ENCODE peak calls at places on chromosomes 12 and 14, in four cellular contexts. L is astrocyte, M is stomach, B is PC-3. H is an unnamed sample.

GRCh38 chr12:102757874-102758244 is 159.2 kb downstream of the PAH start:
- DNase-seq in B (no peak), M (no peak), L (no peak), H (no peak)

GRCh38 chr14:96178674-96179321 is 25.8 kb upstream of the BDKRB2 start:
- DNase-seq in M (no peak), L (no peak), B (no peak), H (no peak)

GRCh38 chr14:31360919-31361662 is 59.3 kb downstream of the HEATR5A start:
- DNase-seq in M (no peak), B (peak; percentile 75), L (peak; percentile 64), H (peak; percentile 20)

GRCh38 chr14:106372870-106373657 is 846.7 kb downstream of the TMEM121 start:
- DNase-seq in L (no peak), B (peak; percentile 8), M (peak; percentile 73), H (no peak)

GRCh38 chr14:21385170-21385904 is 1.5 kb upstream of the SUPT16H start:
- DNase-seq in L (no peak), B (no peak), M (no peak), H (no peak)

GRCh38 chr14:100159107-100159864 is at the start of gene DEGS2:
- DNase-seq in M (peak; percentile 85), L (no peak), B (peak; percentile 56), H (no peak)

GRCh38 chr14:88831285-88831684 is 6.8 kb downstream of the TTC8 start:
- DNase-seq in M (no peak), L (peak; percentile 84), B (peak; percentile 83), H (peak; percentile 65)

GRCh38 chr14:23056956-23057756 is at the start of gene CDH24:
- DNase-seq in L (peak; percentile 34), B (peak; percentile 75), M (peak; percentile 80), H (peak; percentile 65)

GRCh38 chr14:24438198-24439095 is 4.1 kb downstream of the SDR39U1 start:
- DNase-seq in L (no peak), B (no peak), M (no peak), H (no peak)

GRCh38 chr12:121637231-121637914 is 11.0 kb downstream of the ORAI1 start:
- DNase-seq in B (no peak), M (peak; percentile 40), L (no peak), H (no peak)

GRCh38 chr12:95700316-95700785 is 90.2 kb downstream of the NTN4 start:
- DNase-seq in B (peak; percentile 84), L (peak; percentile 99), M (no peak), H (peak; percentile 47)

DNA sequence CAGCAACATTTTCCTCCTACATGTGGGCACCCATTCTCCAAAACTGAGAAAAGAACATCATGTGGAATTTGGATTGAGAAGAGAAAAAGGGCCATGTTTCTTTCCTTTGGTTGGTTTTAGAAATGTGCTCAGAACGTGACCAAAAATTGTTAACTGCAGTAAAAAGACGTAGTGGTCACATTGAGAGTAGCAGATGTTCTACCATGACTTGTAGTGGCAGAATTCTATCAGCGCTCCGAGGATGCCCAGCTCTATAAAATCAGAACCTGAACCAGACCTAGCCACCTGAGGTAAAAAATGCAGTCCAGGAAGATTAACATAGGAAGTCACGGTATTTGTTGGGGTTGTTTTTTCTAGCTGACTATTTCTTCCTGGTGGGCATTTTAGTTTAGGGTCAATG is 101.8 kb upstream of the TMEM233 start:
- DNase-seq in M (no peak), B (no peak), L (no peak), H (no peak)
- TF ChIP-seq CTCF in M (no peak), B (no peak), L (no peak), H (no peak)

GRCh38 chr12:110932048-110932447 is 11.7 kb upstream of the MYL2 start:
- DNase-seq in L (no peak), B (peak; percentile 40), M (no peak), H (peak; percentile 13)
- TF ChIP-seq CTCF in L (peak; percentile 13), B (peak; percentile 70), M (no peak), H (peak; percentile 54)

GRCh38 chr12:30988086-30988485 is 61.5 kb downstream of the TSPAN11 start:
- DNase-seq in M (peak; percentile 75), B (no peak), L (no peak), H (no peak)
- TF ChIP-seq CTCF in M (no peak), B (no peak), L (no peak), H (no peak)

GRCh38 chr12:105330938-105331804 is 680 bp downstream of the C12orf75 start:
- DNase-seq in B (peak; percentile 19), M (peak; percentile 33), L (no peak), H (no peak)
- TF ChIP-seq CTCF in B (no peak), M (no peak), L (no peak), H (no peak)

DNA sequence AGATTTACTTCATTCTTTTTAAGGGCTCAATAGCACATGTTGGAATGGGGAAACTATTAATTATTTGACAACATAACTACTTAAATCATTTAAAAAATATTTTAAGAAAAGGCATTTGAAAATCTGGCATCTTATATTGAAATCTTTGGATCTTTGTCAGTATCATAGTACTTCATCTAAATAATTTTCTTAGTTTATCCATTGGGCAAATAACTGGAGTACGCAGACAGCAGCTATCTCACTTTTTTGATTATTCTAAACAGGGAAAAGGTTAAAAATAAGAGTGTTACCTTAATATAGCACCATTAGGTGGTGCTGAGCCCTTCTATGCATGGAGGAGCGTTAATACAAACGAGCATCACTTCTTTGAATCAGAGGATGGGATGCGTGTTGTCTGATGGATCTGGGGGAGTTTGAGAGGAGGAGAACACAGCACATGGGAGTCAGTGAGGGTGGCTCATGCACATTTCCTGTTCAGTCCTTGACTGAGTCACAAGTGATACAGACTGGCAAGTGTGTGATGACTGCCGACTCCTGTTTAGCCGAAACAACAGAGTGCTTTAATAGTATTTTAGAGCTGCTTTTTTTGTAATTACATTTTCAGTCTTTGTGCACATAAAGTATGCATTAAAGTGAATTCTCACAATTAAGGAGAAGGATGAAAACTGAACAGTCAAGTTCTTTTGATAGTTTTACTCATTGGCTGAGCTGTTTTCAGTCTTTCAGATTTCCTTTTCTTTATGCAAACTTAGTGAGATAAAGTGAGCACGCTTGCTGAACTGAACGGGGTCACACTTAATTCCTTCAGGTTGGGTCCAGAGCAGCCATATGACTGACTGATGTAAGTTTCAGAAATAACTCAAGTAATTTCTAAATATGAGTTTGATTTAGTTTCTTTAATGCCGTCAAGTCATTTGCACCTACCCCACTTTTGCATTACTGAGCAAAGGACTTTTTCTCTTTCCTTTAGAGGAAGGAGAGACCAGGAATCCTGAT is 92.7 kb downstream of the DIP2B start:
- DNase-seq in M (peak; percentile 39), B (peak; percentile 83), L (peak; percentile 89), H (peak; percentile 91)
- TF ChIP-seq CTCF in M (no peak), B (peak; percentile 47), L (no peak), H (peak; percentile 25)